ENCODE peak calls at places on chromosome 15, in seven cellular contexts. Z is fibroblast of villous mesenchyme, R is cardiac fibroblast, O is fibroblast of mammary gland, C is psoas muscle, G is heart left ventricle, J is GM12865. H is an unnamed sample.

GRCh38 chr15:80512729-80513670 is 108.8 kb downstream of the ARNT2 start:
- DNase-seq in Z (peak; percentile 40), R (peak; percentile 43), O (peak; percentile 56), C (no peak), G (no peak), J (no peak), H (peak; percentile 53)

GRCh38 chr15:82569834-82570233 is 29.6 kb upstream of the RPS17 start:
- DNase-seq in Z (no peak), R (no peak), O (no peak), C (no peak), G (no peak), J (no peak), H (no peak)

GRCh38 chr15:90389513-90389912 is 1.5 kb downstream of the IQGAP1 start:
- DNase-seq in Z (no peak), R (no peak), O (no peak), C (no peak), G (no peak), J (no peak), H (no peak)

GRCh38 chr15:53974813-53975212 is 3.4 kb upstream of the UNC13C start:
- DNase-seq in Z (no peak), R (no peak), O (no peak), C (no peak), G (no peak), J (peak; percentile 13), H (no peak)

GRCh38 chr15:37106490-37107001 is 6.2 kb upstream of the MEIS2 start:
- DNase-seq in Z (peak; percentile 63), R (peak; percentile 75), O (peak; percentile 70), C (no peak), G (peak; percentile 45), J (peak; percentile 63), H (peak; percentile 55)

GRCh38 chr15:29936353-29937049 is 114.2 kb upstream of the TJP1 start:
- DNase-seq in Z (peak; percentile 74), R (peak; percentile 23), O (peak; percentile 75), C (no peak), G (no peak), J (no peak), H (peak; percentile 57)

GRCh38 chr15:90665288-90666134 is 51.6 kb upstream of the BLM start:
- DNase-seq in Z (peak; percentile 66), R (peak; percentile 67), O (peak; percentile 52), C (peak; percentile 81), G (peak; percentile 76), J (peak; percentile 96), H (peak; percentile 59)

GRCh38 chr15:91871138-91871537 is 17.6 kb downstream of the SLCO3A1 start:
- DNase-seq in Z (no peak), R (no peak), O (no peak), C (no peak), G (no peak), J (no peak), H (no peak)

GRCh38 chr15:40567111-40567510 is 2.0 kb upstream of the RPUSD2 start:
- DNase-seq in Z (peak; percentile 22), R (peak; percentile 25), O (no peak), C (no peak), G (no peak), J (no peak), H (no peak)

GRCh38 chr15:90957791-90958190 is 3.1 kb downstream of the RCCD1 start:
- DNase-seq in Z (no peak), R (no peak), O (no peak), C (no peak), G (no peak), J (no peak), H (no peak)

GRCh38 chr15:97248376-97248775 is 712.1 kb upstream of the ARRDC4 start:
- DNase-seq in Z (no peak), R (no peak), O (no peak), C (no peak), G (no peak), J (no peak), H (no peak)

GRCh38 chr15:98904466-98905048 is 103.0 kb downstream of the PGPEP1L start:
- DNase-seq in Z (peak; percentile 85), R (peak; percentile 54), O (peak; percentile 80), C (no peak), G (no peak), J (peak; percentile 59), H (peak; percentile 63)

GRCh38 chr15:99123706-99124451 is 19.0 kb downstream of the SYNM start:
- DNase-seq in Z (peak; percentile 93), R (peak; percentile 93), O (peak; percentile 97), C (peak; percentile 96), G (peak; percentile 91), J (no peak), H (peak; percentile 98)

GRCh38 chr15:70742928-70743327 is 20.4 kb downstream of the UACA start:
- DNase-seq in Z (peak; percentile 51), R (no peak), O (peak; percentile 41), C (no peak), G (no peak), J (peak; percentile 7), H (no peak)

GRCh38 chr15:101025896-101026631 is 106.9 kb downstream of the LRRK1 start:
- DNase-seq in Z (no peak), R (no peak), O (no peak), C (no peak), G (no peak), J (no peak), H (no peak)

GRCh38 chr15:100732359-100733055 is 130.1 kb downstream of the ASB7 start:
- DNase-seq in Z (no peak), R (peak; percentile 35), O (no peak), C (no peak), G (no peak), J (no peak), H (no peak)

GRCh38 chr15:60179786-60180391 is 175.8 kb downstream of the FOXB1 start:
- DNase-seq in Z (peak; percentile 56), R (peak; percentile 74), O (peak; percentile 68), C (no peak), G (no peak), J (peak; percentile 58), H (peak; percentile 29)

GRCh38 chr15:52408823-52409222 is 113.2 kb upstream of the MYO5C start:
- DNase-seq in Z (no peak), R (no peak), O (no peak), C (no peak), G (no peak), J (peak; percentile 54), H (no peak)

DNA sequence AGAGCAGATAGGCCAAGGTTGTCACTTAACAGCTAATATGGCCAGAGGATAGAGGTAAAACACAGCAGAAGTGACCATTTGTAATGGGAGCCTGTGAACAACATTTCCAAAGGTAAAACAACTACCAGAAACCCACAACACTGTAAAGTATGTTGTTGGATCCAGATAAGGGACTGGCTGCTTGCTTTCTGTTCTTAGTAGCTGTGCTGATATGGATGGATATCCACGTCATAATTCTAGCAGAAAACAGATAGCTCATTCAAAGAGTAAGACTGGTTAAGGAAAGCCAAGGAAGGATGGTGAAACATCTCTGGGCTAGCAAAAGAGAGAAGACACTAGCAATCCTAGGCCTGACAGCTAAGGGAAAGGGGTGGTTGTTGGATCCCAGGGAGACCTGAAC is 36.9 kb upstream of the SPRED1 start:
- DNase-seq in Z (peak; percentile 25), R (peak; percentile 57), O (no peak), C (no peak), G (no peak), J (no peak), H (no peak)
- TF ChIP-seq CTCF in Z (no peak), R (no peak), O (no peak), C (no peak), G (no peak), J (no peak), H (no peak)

GRCh38 chr15:51180009-51180408 is 85.3 kb upstream of the TNFAIP8L3 start:
- DNase-seq in Z (no peak), R (no peak), O (peak; percentile 60), C (no peak), G (no peak), J (no peak), H (no peak)

GRCh38 chr15:51181221-51181620 is 86.5 kb upstream of the TNFAIP8L3 start:
- DNase-seq in Z (no peak), R (no peak), O (no peak), C (no peak), G (no peak), J (no peak), H (no peak)

GRCh38 chr15:51181905-51182304 is 87.2 kb upstream of the TNFAIP8L3 start:
- DNase-seq in Z (no peak), R (no peak), O (no peak), C (no peak), G (no peak), J (no peak), H (no peak)

GRCh38 chr15:51183076-51183475 is 88.4 kb upstream of the TNFAIP8L3 start:
- DNase-seq in Z (no peak), R (no peak), O (no peak), C (no peak), G (no peak), J (no peak), H (no peak)

DNA sequence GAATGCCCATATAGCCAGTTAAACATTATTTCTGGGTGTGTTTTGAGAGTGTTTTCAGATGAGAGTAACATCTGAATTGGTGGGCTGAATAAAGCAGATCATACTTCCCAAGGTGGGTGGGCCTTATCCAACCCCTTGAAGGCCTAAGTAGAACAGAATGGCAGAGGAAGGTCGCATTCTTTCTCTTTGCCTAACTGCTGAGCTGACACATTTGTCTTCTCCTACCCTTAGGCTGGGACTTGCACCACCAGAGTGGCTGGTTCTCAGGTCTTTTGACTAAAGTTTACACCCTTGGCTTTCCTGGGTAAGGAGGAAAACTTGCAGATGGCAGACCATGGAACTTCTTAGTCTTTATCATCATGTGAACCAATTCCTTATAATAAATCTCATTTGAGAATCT is 85.8 kb upstream of the TNFAIP8L3 start:
- DNase-seq in Z (no peak), R (no peak), O (no peak), C (no peak), G (no peak), J (no peak), H (no peak)
- H3K4me3 ChIP-seq in Z (no peak overlapping the region), R (no peak overlapping the region), O (no peak overlapping the region), C (no peak overlapping the region), G (no peak overlapping the region), J (no peak overlapping the region), H (no peak overlapping the region)

DNA sequence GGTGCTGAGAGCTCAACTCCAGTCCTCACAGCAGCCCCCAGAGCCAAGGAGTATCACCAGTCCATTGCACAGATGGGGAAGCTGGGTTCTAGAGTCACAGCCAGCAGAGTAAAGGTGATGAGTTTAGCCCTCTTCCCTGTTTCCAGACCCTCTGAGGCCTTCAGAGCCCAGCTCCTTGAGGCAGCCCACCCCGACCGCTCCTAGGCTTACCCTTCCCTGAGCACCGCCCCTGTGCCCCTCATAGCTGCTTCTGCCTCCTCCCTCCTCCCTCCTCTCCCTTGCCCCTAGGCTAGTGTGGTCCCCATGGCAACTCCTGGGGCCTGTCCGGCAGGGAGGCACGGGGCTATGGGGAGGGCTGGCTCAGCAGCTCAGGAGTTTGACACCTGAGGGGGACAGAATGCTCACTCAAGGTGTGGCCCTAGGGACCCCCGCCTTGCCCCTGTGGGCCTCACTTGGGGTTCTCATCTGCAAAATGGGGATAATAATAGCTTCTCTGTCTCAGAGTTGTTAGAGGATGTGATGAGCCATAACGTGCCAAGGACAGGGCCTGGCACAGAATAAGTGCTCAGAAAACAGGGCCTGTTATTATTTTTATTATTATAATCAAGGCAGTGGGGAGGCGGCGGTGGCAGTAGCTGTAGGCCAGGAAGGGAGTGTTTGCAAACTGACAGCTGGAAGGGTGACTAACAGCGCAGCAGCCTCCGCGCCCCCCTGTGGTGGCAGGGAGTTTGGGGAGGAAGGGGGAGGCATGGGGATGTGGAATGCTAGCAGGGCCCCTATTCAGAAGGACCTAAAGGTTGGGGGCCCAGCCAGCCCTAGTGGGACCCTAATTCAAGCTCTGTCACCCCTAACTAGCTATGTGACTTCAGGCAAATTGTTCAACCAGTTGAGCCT is 11.5 kb downstream of the CSK start:
- DNase-seq in Z (no peak), R (no peak), O (no peak), C (no peak), G (no peak), J (peak; percentile 73), H (no peak)
- TF ChIP-seq CTCF in Z (peak; percentile 17), R (peak; percentile 52), O (no peak), C (no peak), G (peak; percentile 33), J (peak; percentile 60), H (no peak)

GRCh38 chr15:31359722-31360111 is 33.1 kb downstream of the KLF13 start:
- DNase-seq in Z (no peak), R (no peak), O (no peak), C (no peak), G (no peak), J (no peak), H (no peak)
- H3K4me3 ChIP-seq in Z (no peak overlapping the region), R (no peak overlapping the region), O (no peak overlapping the region), C (no peak overlapping the region), G (no peak overlapping the region), J (no peak overlapping the region), H (no peak overlapping the region)

H was measured in foreskin fibroblast.